ENCODE peak calls at places on chromosomes 3 and 15, in seven cellular contexts. N is breast epithelium, K is heart left ventricle, S is heart right ventricle, G is fibroblast of lung, L is upper lobe of right lung, O is Peyer's patch. V is an unnamed sample. For H3K36me3, the result is how much of the 10 kb centered on the place peaks cover.

GRCh38 chr15:69160976-69161877 is 792 bp downstream of the GLCE start:
- DNase-seq in N (no peak), K (peak), S (peak), G (peak), L (peak), O (peak), V (no peak)

GRCh38 chr3:106609666-106610301 is 741.0 kb upstream of the CBLB start:
- DNase-seq in N (no peak), K (peak), S (no peak), G (peak), L (no peak), O (peak), V (no peak)

GRCh38 chr3:39937874-39938273 is 128.5 kb downstream of the MYRIP start:
- DNase-seq in N (no peak), K (no peak), S (no peak), G (no peak), L (no peak), O (no peak), V (no peak)

GRCh38 chr3:46936733-46937250 is 39.8 kb downstream of the CCDC12 start:
- DNase-seq in N (peak), K (no peak), S (no peak), G (no peak), L (no peak), O (no peak), V (no peak)

GRCh38 chr3:105729662-105730061 is 139.2 kb downstream of the CBLB start:
- DNase-seq in N (no peak), K (no peak), S (no peak), G (peak), L (no peak), O (no peak), V (no peak)

GRCh38 chr15:67915374-67916050 is 75.7 kb upstream of the RNU6-1 start:
- DNase-seq in N (peak), K (peak), S (peak), G (peak), L (peak), O (peak), V (no peak)

GRCh38 chr15:40891810-40892448 is 2.3 kb upstream of the VPS18 start:
- DNase-seq in N (no peak), K (no peak), S (no peak), G (peak), L (no peak), O (peak), V (no peak)

GRCh38 chr15:51874751-51875644 is 45.5 kb downstream of the TMOD3 start:
- DNase-seq in N (no peak), K (no peak), S (no peak), G (peak), L (no peak), O (peak), V (no peak)

GRCh38 chr3:178152010-178152409 is 384.2 kb upstream of the KCNMB2 start:
- DNase-seq in N (no peak), K (no peak), S (no peak), G (peak), L (no peak), O (no peak), V (no peak)

GRCh38 chr15:90354986-90355385 is 2.9 kb downstream of the ZNF774 start:
- DNase-seq in N (no peak), K (no peak), S (no peak), G (no peak), L (no peak), O (no peak), V (no peak)

GRCh38 chr15:92383528-92384326 is 10.0 kb upstream of the ST8SIA2 start:
- DNase-seq in N (no peak), K (no peak), S (peak), G (no peak), L (no peak), O (no peak), V (no peak)

GRCh38 chr15:99999282-100000070 is 266.2 kb upstream of the LYSMD4 start:
- DNase-seq in N (peak), K (no peak), S (no peak), G (no peak), L (peak), O (no peak), V (no peak)

GRCh38 chr3:40524222-40524570 is 564 bp upstream of the ZNF621 start:
- DNase-seq in N (no peak), K (no peak), S (no peak), G (peak), L (no peak), O (no peak), V (no peak)

GRCh38 chr3:155739154-155739553 is 5.7 kb downstream of the PLCH1 start:
- DNase-seq in N (no peak), K (no peak), S (no peak), G (no peak), L (no peak), O (no peak), V (no peak)

GRCh38 chr3:162285252-162285651 is 788.6 kb downstream of the OTOL1 start:
- DNase-seq in N (no peak), K (peak), S (peak), G (no peak), L (no peak), O (no peak), V (no peak)

GRCh38 chr15:90708516-90708915 is 8.6 kb upstream of the BLM start:
- DNase-seq in N (no peak), K (no peak), S (no peak), G (no peak), L (no peak), O (no peak), V (no peak)

GRCh38 chr15:31801152-31801551 is 229.2 kb upstream of the CHRNA7 start:
- DNase-seq in N (no peak), K (peak), S (peak), G (no peak), L (no peak), O (no peak), V (no peak)

GRCh38 chr15:50476143-50476542 is 51.9 kb downstream of the USP8 start:
- DNase-seq in N (no peak), K (no peak), S (no peak), G (no peak), L (no peak), O (no peak), V (no peak)

GRCh38 chr3:22966349-22966748 is 236.8 kb upstream of the UBE2E2 start:
- DNase-seq in N (no peak), K (no peak), S (no peak), G (no peak), L (no peak), O (no peak), V (no peak)

GRCh38 chr3:52021869-52022268 is 26.2 kb upstream of the RPL29 start:
- DNase-seq in N (no peak), K (peak), S (peak), G (no peak), L (peak), O (no peak), V (no peak)

GRCh38 chr15:45701108-45701507 is 66.3 kb downstream of the SQOR start:
- DNase-seq in N (no peak), K (no peak), S (no peak), G (no peak), L (no peak), O (no peak), V (no peak)

GRCh38 chr3:197883541-197883940 is 66.4 kb upstream of the RPL35A start:
- DNase-seq in N (no peak), K (no peak), S (no peak), G (no peak), L (no peak), O (no peak), V (no peak)

GRCh38 chr3:11655188-11655928 is 11.6 kb upstream of the VGLL4 start:
- DNase-seq in N (no peak), K (no peak), S (no peak), G (no peak), L (no peak), O (no peak), V (no peak)
- TF ChIP-seq CTCF in N (no peak), K (peak), S (peak), G (peak), L (no peak), O (no peak), V (no peak)

GRCh38 chr15:49026700-49027099 is 19.5 kb downstream of the SECISBP2L start:
- DNase-seq in N (no peak), K (no peak), S (no peak), G (no peak), L (no peak), O (no peak), V (no peak)
- H3K36me3 ChIP-seq in N (under half), K (under half), S (half or more), G (under half), L (half or more), O (under half), V (under half)

GRCh38 chr3:184077881-184078280 is 19.0 kb upstream of the HTR3E start:
- DNase-seq in N (no peak), K (no peak), S (no peak), G (no peak), L (no peak), O (no peak), V (no peak)
- TF ChIP-seq CTCF in N (no peak), K (no peak), S (no peak), G (no peak), L (no peak), O (no peak), V (no peak)

DNA sequence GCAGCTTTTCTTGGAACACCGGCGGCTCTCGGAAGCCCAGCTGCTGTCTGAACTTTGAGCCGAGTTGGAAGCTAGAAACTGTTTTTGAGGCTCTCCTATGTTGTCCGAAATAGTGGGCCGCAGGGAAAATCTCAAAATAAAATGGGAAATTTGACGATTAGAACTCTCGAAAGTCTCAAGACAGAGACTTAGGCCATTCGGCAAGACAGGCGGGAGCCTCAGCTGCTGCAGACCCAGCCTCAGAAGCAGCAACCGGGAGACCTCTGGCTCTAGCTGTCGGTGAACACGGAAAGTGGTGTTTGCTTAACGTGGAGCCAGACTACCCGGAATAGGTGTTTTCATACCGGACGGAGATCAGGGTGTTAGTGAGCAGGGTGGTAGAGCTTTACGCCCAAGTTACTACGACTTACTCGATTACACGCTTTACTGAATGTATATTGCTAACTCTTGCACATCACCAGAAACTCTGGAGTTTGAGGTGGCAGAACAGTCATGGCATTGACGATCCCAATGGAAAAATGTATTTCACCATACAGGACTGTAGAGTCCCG is 357 bp upstream of the MAN2C1 start:
- DNase-seq in N (no peak), K (no peak), S (no peak), G (peak), L (no peak), O (no peak), V (no peak)
- H3K36me3 ChIP-seq in N (under half), K (under half), S (half or more), G (under half), L (half or more), O (under half), V (half or more)

DNA sequence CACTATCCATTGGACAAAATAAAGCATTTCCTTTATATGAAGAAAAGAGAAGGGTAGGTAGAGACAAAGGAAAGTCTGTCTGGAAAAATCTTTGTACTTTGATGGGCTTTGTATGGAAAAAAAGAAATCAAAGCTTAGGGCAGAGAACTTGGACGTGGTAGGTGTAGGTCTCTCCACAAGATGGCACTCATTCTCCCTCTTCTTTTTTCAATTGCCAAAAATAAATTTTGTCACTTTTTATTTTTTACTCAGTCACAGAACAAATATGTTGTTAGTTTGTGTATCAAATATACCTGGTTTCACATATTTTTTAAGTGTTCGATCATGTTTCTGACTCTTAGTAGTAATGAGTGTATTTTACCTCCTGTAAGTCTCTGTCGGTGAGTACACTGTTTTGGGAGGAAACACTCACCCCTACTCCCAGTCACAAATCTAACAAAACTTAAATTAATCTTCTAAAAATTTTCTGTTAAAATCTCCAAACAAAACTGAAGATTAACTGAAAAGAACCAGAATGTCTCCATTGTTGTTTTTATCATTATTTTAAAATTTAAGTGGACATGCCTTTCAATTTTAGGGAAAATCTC is 415.8 kb upstream of the GOLIM4 start:
- DNase-seq in N (no peak), K (no peak), S (no peak), G (peak), L (no peak), O (no peak), V (no peak)
- TF ChIP-seq CTCF in N (no peak), K (peak), S (peak), G (peak), L (peak), O (peak), V (no peak)

GRCh38 chr3:128805771-128806170 is 73.6 kb upstream of the ACAD9 start:
- DNase-seq in N (no peak), K (no peak), S (no peak), G (peak), L (no peak), O (no peak), V (no peak)
- H3K36me3 ChIP-seq in N (under half), K (under half), S (half or more), G (under half), L (half or more), O (under half), V (half or more)